ENCODE peak calls at places on chromosomes 11 and 22, in eight cellular contexts. B is stimulated activated effector memory CD8-positive, alpha-beta T cell treated with anti-CD3 and anti-CD28 coated beads, Interleukin-12 subunit alpha, Interleukin-12 subunit beta, amount 100 ng/mL, for 72 hours; I is psoas muscle; N is NCI-H2029; O is skeletal muscle cell; U is epithelial cell of prostate; J is brain pericyte; K is astrocyte of the spinal cord. E is an unnamed sample.

GRCh38 chr11:65436412-65437032 is 13.9 kb downstream of the NEAT1 start:
- DNase-seq in O (no peak), U (no peak), B (no peak), K (peak), J (no peak), N (no peak), I (no peak), E (no peak)

GRCh38 chr22:36808611-36809344 is 8.1 kb downstream of the PVALB start:
- DNase-seq in U (no peak), O (no peak), B (no peak), N (peak), K (no peak), I (no peak), J (no peak), E (peak)

GRCh38 chr11:102453286-102453797 is 777 bp upstream of the TMEM123 start:
- DNase-seq in K (no peak), J (no peak), U (no peak), N (no peak), B (no peak), I (no peak), O (no peak), E (no peak)

GRCh38 chr22:39634530-39635399 is 64.2 kb downstream of the CACNA1I start:
- DNase-seq in J (peak), U (peak), K (peak), B (no peak), O (peak), N (peak), I (no peak), E (peak)

GRCh38 chr11:6856871-6857270 is 6.0 kb upstream of the OR10A2 start:
- DNase-seq in U (peak), O (no peak), N (no peak), I (no peak), K (no peak), J (no peak), B (no peak), E (no peak)

GRCh38 chr22:29470159-29470855 is 9.7 kb upstream of the NEFH start:
- DNase-seq in B (peak), U (no peak), I (peak), O (no peak), J (peak), K (peak), N (peak), E (no peak)

GRCh38 chr11:86916330-86916729 is 38.9 kb downstream of the FZD4 start:
- DNase-seq in B (no peak), I (no peak), N (no peak), U (no peak), K (peak), J (no peak), O (no peak), E (no peak)

GRCh38 chr22:43829904-43830851 is 18.1 kb upstream of the EFCAB6 start:
- DNase-seq in N (no peak), O (peak), K (peak), J (no peak), U (no peak), B (no peak), I (peak), E (no peak)

GRCh38 chr11:9752091-9752490 is 88.2 kb downstream of the SWAP70 start:
- DNase-seq in I (no peak), J (no peak), K (peak), B (no peak), U (no peak), O (no peak), N (no peak), E (no peak)

GRCh38 chr11:126139541-126140091 is 71.8 kb downstream of the RPUSD4 start:
- DNase-seq in B (no peak), K (peak), U (no peak), O (peak), I (no peak), J (no peak), N (no peak), E (no peak)

GRCh38 chr11:109285465-109285864 is 136.5 kb upstream of the C11orf87 start:
- DNase-seq in I (no peak), N (no peak), J (no peak), K (no peak), O (no peak), B (no peak), U (no peak), E (no peak)

GRCh38 chr11:77418155-77418980 is 55.5 kb downstream of the PAK1 start:
- DNase-seq in I (no peak), J (no peak), K (no peak), O (no peak), U (no peak), B (no peak), N (no peak), E (no peak)

GRCh38 chr11:69497221-69497787 is 15.8 kb downstream of the LINC01488 start:
- DNase-seq in B (no peak), J (peak), K (peak), N (no peak), U (no peak), I (peak), O (peak), E (no peak)

GRCh38 chr22:27542602-27543001 is 259.0 kb downstream of the MN1 start:
- DNase-seq in K (no peak), N (no peak), I (no peak), O (no peak), U (no peak), B (no peak), J (peak), E (no peak)

GRCh38 chr11:80995523-80995922 is 1554.7 kb upstream of the TENM4 start:
- DNase-seq in K (no peak), O (no peak), N (no peak), B (no peak), J (no peak), U (no peak), I (no peak), E (no peak)

GRCh38 chr11:72135891-72136676 is 559 bp downstream of the FOLR3 start:
- DNase-seq in K (no peak), J (no peak), O (no peak), B (no peak), U (no peak), I (no peak), N (no peak), E (no peak)

E was measured in LNCaP clone FGC.